ENCODE peak calls at places on chromosomes 7 and 10, in five cellular contexts. F is foreskin keratinocyte; V is mucosa of descending colon; P is AG04449; L is CD8-positive, alpha-beta T cell. S is an unnamed sample.

GRCh38 chr7:137944168-137944567 is 57.7 kb downstream of the CREB3L2 start:
- DNase-seq in L (no peak), V (no peak), P (no peak), F (no peak), S (no peak)

GRCh38 chr7:209416-209815 is 17.0 kb downstream of the FAM20C start:
- DNase-seq in L (no peak), F (no peak), V (no peak), P (no peak), S (no peak)

GRCh38 chr7:47885309-47886000 is 62.8 kb downstream of the PKD1L1 start:
- DNase-seq in L (no peak), V (no peak), F (no peak), P (no peak), S (no peak)

GRCh38 chr7:116177009-116177408 is 33.3 kb upstream of the TES start:
- DNase-seq in F (peak), V (no peak), P (peak), L (no peak), S (no peak)

GRCh38 chr7:112575864-112576263 is 95.1 kb downstream of the LSMEM1 start:
- DNase-seq in L (no peak), V (no peak), F (no peak), P (no peak), S (no peak)

GRCh38 chr7:120028636-120029035 is 244.3 kb upstream of the KCND2 start:
- DNase-seq in V (no peak), F (no peak), L (no peak), P (no peak), S (no peak)

GRCh38 chr10:119348106-119348505 is 140.7 kb downstream of the GRK5 start:
- DNase-seq in V (no peak), P (no peak), L (no peak), F (no peak), S (no peak)

GRCh38 chr10:15603446-15604011 is 116.2 kb downstream of the ITGA8 start:
- DNase-seq in F (no peak), L (no peak), P (no peak), V (no peak), S (no peak)

GRCh38 chr7:81584667-81585066 is 185.2 kb downstream of the HGF start:
- DNase-seq in F (no peak), L (no peak), V (no peak), P (no peak), S (no peak)

GRCh38 chr7:48144291-48144768 is 26.9 kb upstream of the ABCA13 start:
- DNase-seq in V (peak), P (no peak), F (no peak), L (no peak), S (no peak)

GRCh38 chr7:93332172-93332571 is 100.0 kb downstream of the VPS50 start:
- DNase-seq in P (no peak), V (no peak), F (no peak), L (no peak), S (no peak)

GRCh38 chr10:58436071-58436470 is 50.9 kb downstream of the TFAM start:
- DNase-seq in P (no peak), V (no peak), F (peak), L (no peak), S (no peak)

GRCh38 chr7:143288836-143289235 is 685 bp downstream of the CASP2 start:
- DNase-seq in F (no peak), P (no peak), V (no peak), L (no peak), S (no peak)

GRCh38 chr7:91694221-91694856 is 186.2 kb downstream of the MTERF1 start:
- DNase-seq in F (no peak), L (no peak), V (no peak), P (no peak), S (no peak)

GRCh38 chr7:143884978-143885559 is 16.9 kb downstream of the TCAF1 start:
- DNase-seq in V (peak), P (no peak), L (no peak), F (no peak), S (no peak)

GRCh38 chr10:43176271-43176670 is 38.0 kb downstream of the CSGALNACT2 start:
- DNase-seq in F (no peak), P (no peak), V (no peak), L (no peak), S (no peak)

GRCh38 chr7:149448961-149449360 is 11.9 kb downstream of the ZNF777 start:
- DNase-seq in F (no peak), P (no peak), V (no peak), L (no peak), S (no peak)

GRCh38 chr7:135672560-135673359 is 10.4 kb downstream of the STMP1 start:
- DNase-seq in F (no peak), L (no peak), V (no peak), P (peak), S (no peak)

GRCh38 chr7:14389052-14389988 is 399.9 kb upstream of the ETV1 start:
- DNase-seq in L (no peak), F (no peak), V (no peak), P (no peak), S (no peak)

GRCh38 chr7:17472518-17472917 is 174.1 kb downstream of the AHR start:
- DNase-seq in F (no peak), V (no peak), L (no peak), P (no peak), S (no peak)

GRCh38 chr10:29646238-29646902 is 11.6 kb upstream of the SVIL start:
- DNase-seq in V (no peak), L (no peak), P (no peak), F (peak), S (no peak)

GRCh38 chr7:142557971-142558582 is 191.2 kb upstream of the PRSS1 start:
- DNase-seq in V (peak), F (no peak), L (peak), P (no peak), S (no peak)

GRCh38 chr7:117219485-117219884 is 103.4 kb downstream of the WNT2 start:
- DNase-seq in P (no peak), V (no peak), L (no peak), F (no peak), S (no peak)

GRCh38 chr7:39353615-39354376 is 212.4 kb upstream of the YAE1 start:
- DNase-seq in F (no peak), L (no peak), P (peak), V (no peak), S (no peak)
- TF ChIP-seq CTCF in F (no peak), L (no peak), P (no peak), V (no peak), S (no peak)

GRCh38 chr10:13489035-13489434 is 39.8 kb downstream of the BEND7 start:
- DNase-seq in L (no peak), V (no peak), F (no peak), P (no peak), S (no peak)

GRCh38 chr10:13483951-13484350 is 44.9 kb downstream of the BEND7 start:
- DNase-seq in F (no peak), V (no peak), L (no peak), P (no peak), S (no peak)

GRCh38 chr10:13481690-13482089 is 47.1 kb downstream of the BEND7 start:
- DNase-seq in P (no peak), V (no peak), L (no peak), F (no peak), S (no peak)

GRCh38 chr10:13483073-13483472 is 45.7 kb downstream of the BEND7 start:
- DNase-seq in L (no peak), V (no peak), F (no peak), P (no peak), S (no peak)

GRCh38 chr10:13485623-13486022 is 43.2 kb downstream of the BEND7 start:
- DNase-seq in F (no peak), V (no peak), P (no peak), L (no peak), S (no peak)
- TF ChIP-seq CTCF in F (peak), V (no peak), P (peak), L (no peak), S (no peak)

GRCh38 chr10:103054621-103055020 is 136.5 kb downstream of the CNNM2 start:
- DNase-seq in F (no peak), L (no peak), V (no peak), P (no peak), S (no peak)

GRCh38 chr10:103057980-103058568 is 135.0 kb downstream of the NT5C2 start:
- DNase-seq in V (no peak), L (no peak), F (no peak), P (no peak), S (no peak)

GRCh38 chr10:103055105-103055504 is 137.0 kb downstream of the CNNM2 start:
- DNase-seq in P (no peak), F (no peak), L (no peak), V (no peak), S (no peak)

GRCh38 chr10:103049237-103049636 is 131.1 kb downstream of the CNNM2 start:
- DNase-seq in V (no peak), L (no peak), F (no peak), P (no peak), S (no peak)

GRCh38 chr10:103053659-103054581 is 135.8 kb downstream of the CNNM2 start:
- DNase-seq in V (peak), L (peak), P (peak), F (no peak), S (no peak)
- TF ChIP-seq CTCF in V (no peak), L (no peak), P (peak), F (peak), S (no peak)

GRCh38 chr10:23886355-23886754 is 322.6 kb upstream of the KIAA1217 start:
- DNase-seq in F (no peak), L (no peak), V (no peak), P (no peak), S (no peak)
- TF ChIP-seq CTCF in F (no peak), L (no peak), V (no peak), P (no peak), S (no peak)

DNA sequence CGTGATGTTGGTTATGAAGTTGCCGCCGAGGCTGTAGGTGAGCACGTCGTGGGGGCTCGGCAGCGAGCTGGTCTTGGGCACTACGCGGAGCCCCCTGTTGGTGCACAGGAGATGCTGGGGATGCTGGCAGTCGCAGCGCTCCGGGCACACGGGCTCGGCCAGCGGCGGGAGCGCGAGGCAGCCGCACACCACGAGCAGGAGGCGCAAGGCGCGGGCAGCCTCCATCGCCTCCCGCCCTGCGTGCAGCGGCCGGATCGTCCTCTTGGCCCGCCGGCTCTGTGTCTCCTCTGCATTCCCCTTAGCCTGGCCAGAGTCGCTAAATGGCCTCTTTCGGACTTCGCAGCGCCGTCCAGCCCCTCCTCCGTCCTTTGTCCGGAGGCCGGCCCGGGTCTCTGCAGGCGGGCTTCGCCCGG is 302 bp downstream of the TRIL start:
- DNase-seq in P (no peak), V (no peak), L (no peak), F (no peak), S (no peak)
- TF ChIP-seq CTCF in P (peak), V (no peak), L (no peak), F (no peak), S (no peak)

DNA sequence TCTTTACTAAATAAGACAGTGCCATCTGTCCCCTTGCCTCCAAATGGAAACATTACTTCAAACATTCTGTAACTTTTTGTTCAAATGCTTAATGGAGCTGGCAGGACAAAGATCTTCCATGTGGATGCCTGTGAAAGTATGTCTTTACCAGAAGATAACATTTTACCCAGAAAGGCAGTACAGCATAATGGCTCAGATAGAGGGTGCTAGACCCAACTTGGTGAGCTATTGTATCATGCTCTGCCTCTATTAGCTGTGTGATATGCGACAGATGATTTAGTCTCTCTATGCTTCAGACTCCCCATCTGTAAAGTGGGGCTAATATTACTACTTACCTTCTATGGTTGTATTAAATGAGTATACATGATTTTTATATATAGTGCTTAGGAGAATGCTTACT is 8.8 kb upstream of the SMKR1 start:
- DNase-seq in L (no peak), V (no peak), P (no peak), F (no peak), S (no peak)
- TF ChIP-seq CTCF in L (no peak), V (no peak), P (peak), F (peak), S (no peak)

DNA sequence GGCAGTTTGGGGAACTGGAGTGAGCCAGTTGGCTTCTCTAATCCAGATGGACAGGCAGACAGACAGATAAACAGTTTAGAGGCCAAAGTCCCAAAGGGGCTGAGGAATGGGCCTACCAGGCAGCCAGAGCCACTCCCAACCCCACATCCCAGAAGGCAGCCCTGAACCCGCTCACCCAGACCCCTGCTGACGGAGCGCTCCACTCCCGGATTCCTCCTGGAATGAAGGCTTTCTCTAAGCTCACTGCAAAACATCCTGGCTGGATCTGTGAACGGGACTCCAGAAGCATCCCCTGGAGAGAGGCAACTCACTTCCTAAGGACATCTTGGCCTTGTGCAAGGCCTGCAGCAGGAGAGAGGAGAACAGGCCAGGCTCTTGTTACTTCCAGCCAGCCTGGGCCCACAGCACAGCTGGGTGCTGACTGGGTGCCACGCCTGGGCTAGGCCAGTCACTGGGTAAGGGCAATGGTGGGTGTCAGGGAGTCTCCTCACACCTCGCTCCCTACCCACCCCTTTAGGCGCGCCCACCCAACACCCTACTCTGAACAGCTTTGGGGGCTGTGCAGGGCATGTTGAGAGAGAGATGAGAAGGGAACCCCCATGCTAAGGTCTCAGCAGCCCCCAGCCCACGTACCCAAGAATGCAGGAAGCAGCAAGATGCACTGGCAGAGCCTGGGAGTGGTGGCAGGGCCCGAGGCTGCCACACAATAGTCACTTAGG is 168.6 kb upstream of the ZMIZ1 start:
- DNase-seq in V (no peak), F (no peak), L (no peak), P (no peak), S (no peak)
- TF ChIP-seq CTCF in V (no peak), F (no peak), L (no peak), P (no peak), S (no peak)

DNA sequence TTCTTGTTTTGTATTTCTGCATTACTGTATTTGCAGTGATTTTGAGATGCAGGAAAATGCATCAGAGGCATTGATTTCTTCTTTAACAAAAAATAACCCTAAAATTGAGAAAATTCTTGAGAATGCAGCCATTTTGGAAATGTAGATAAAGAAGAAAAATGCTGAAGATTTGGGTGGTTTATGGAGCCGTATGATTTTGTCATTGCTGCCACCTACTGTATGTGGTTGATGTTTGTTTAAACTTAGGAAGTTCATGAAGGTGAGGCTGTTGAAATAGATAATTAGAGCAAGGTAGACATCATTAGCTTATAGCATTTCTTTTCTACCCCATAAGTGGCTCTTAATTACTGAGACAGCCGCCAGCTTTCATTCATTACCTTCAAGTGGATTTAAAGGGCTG is 92.1 kb upstream of the SAMD8 start:
- DNase-seq in P (no peak), V (no peak), F (no peak), L (no peak), S (no peak)
- TF ChIP-seq CTCF in P (no peak), V (no peak), F (peak), L (peak), S (no peak)

S was measured in esophagus squamous epithelium.